ENCODE peak calls at places on chromosomes 16 and 17, in four cellular contexts. One of them, this sample, is unnamed.

GRCh38 chr16:69494993-69495392 is 70.6 kb downstream of the CYB5B start:
- DNase-seq in Daoy: peak
- DNase-seq in stomach: no peak
- DNase-seq in type B pancreatic cell: no peak
- DNase-seq in this sample: peak

GRCh38 chr17:29007456-29008455 is 1.9 kb upstream of the SEZ6 start:
- DNase-seq in Daoy: peak
- DNase-seq in stomach: no peak
- DNase-seq in type B pancreatic cell: no peak
- DNase-seq in this sample: no peak

GRCh38 chr17:61452301-61453290 is at the start of gene TBX4:
- DNase-seq in Daoy: no peak
- DNase-seq in stomach: no peak
- DNase-seq in type B pancreatic cell: no peak
- DNase-seq in this sample: no peak

GRCh38 chr16:19559242-19559910 is 3.9 kb downstream of the VPS35L start:
- DNase-seq in Daoy: peak
- DNase-seq in stomach: no peak
- DNase-seq in type B pancreatic cell: no peak
- DNase-seq in this sample: no peak

GRCh38 chr17:17541640-17542001 is 45.4 kb upstream of the RASD1 start:
- DNase-seq in Daoy: no peak
- DNase-seq in stomach: no peak
- DNase-seq in type B pancreatic cell: no peak
- DNase-seq in this sample: no peak

GRCh38 chr16:66365588-66365987 is 903 bp upstream of the CDH5 start:
- DNase-seq in Daoy: peak
- DNase-seq in stomach: no peak
- DNase-seq in type B pancreatic cell: no peak
- DNase-seq in this sample: no peak

GRCh38 chr17:2396192-2396567 is 4.7 kb downstream of the MNT start:
- DNase-seq in Daoy: no peak
- DNase-seq in stomach: no peak
- DNase-seq in type B pancreatic cell: no peak
- DNase-seq in this sample: no peak

GRCh38 chr16:27293343-27293742 is 20.4 kb upstream of the IL4R start:
- DNase-seq in Daoy: no peak
- DNase-seq in stomach: no peak
- DNase-seq in type B pancreatic cell: no peak
- DNase-seq in this sample: no peak

GRCh38 chr16:56589141-56590039 is at the start of gene MT3:
- DNase-seq in Daoy: peak
- DNase-seq in stomach: no peak
- DNase-seq in type B pancreatic cell: no peak
- DNase-seq in this sample: no peak

This sample was measured in lung.